ENCODE peak calls at places on chromosomes 1 and 21, in six cellular contexts. R is HCT116, J is IMR-90, U is lower leg skin, Z is transverse colon, D is K562. K is an unnamed sample.

GRCh38 chr1:58815069-58815679 is 31.3 kb upstream of the JUN start:
- DNase-seq in Z (peak; percentile 91), J (peak; percentile 97), U (peak; percentile 69), D (peak; percentile 87), R (peak; percentile 52), K (peak; percentile 81)

GRCh38 chr1:182602945-182603645 is 1.1 kb downstream of the RGS16 start:
- DNase-seq in R (no peak), U (no peak), Z (no peak), J (no peak), D (no peak), K (no peak)

GRCh38 chr1:147756336-147756735 is 4.1 kb downstream of the GJA5 start:
- DNase-seq in Z (no peak), U (no peak), R (no peak), J (no peak), D (no peak), K (no peak)

GRCh38 chr1:162889989-162890388 is 29.0 kb upstream of the CCDC190 start:
- DNase-seq in U (no peak), Z (no peak), R (no peak), D (no peak), J (no peak), K (no peak)

GRCh38 chr1:151908228-151908691 is 1.1 kb downstream of the THEM4 start:
- DNase-seq in Z (no peak), U (no peak), J (peak; percentile 24), R (peak; percentile 43), D (no peak), K (no peak)

GRCh38 chr1:60589046-60589748 is 493.2 kb upstream of the NFIA start:
- DNase-seq in U (no peak), Z (no peak), R (no peak), D (no peak), J (no peak), K (no peak)

GRCh38 chr1:193237381-193237978 is 51.1 kb upstream of the B3GALT2 start:
- DNase-seq in U (no peak), Z (no peak), J (no peak), R (no peak), D (no peak), K (no peak)

GRCh38 chr1:35718492-35719336 is at the start of gene C1orf216:
- DNase-seq in J (peak; percentile 72), D (peak; percentile 94), Z (peak; percentile 53), R (peak; percentile 18), U (peak; percentile 34), K (peak; percentile 68)

GRCh38 chr1:145942891-145943290 is 14.9 kb downstream of the LIX1L start:
- DNase-seq in Z (no peak), U (no peak), R (no peak), J (no peak), D (no peak), K (no peak)

GRCh38 chr21:41425588-41425953 is 468 bp upstream of the MX1 start:
- DNase-seq in J (no peak), Z (no peak), U (no peak), D (no peak), R (no peak), K (no peak)

GRCh38 chr1:82486969-82487368 is 686.2 kb downstream of the ADGRL2 start:
- DNase-seq in R (no peak), D (no peak), U (no peak), J (no peak), Z (no peak), K (no peak)

GRCh38 chr1:184473176-184473966 is 86.5 kb downstream of the C1orf21 start:
- DNase-seq in R (no peak), J (no peak), U (no peak), Z (no peak), D (no peak), K (no peak)

GRCh38 chr1:218377143-218377660 is 32.1 kb downstream of the TGFB2 start:
- DNase-seq in D (peak; percentile 41), Z (no peak), R (peak; percentile 76), J (peak; percentile 99), U (no peak), K (no peak)

GRCh38 chr1:64223329-64224151 is 20.1 kb downstream of the UBE2U start:
- DNase-seq in J (peak; percentile 95), Z (no peak), D (no peak), U (no peak), R (no peak), K (no peak)

GRCh38 chr1:51313961-51314777 is 16.2 kb downstream of the TTC39A start:
- DNase-seq in R (no peak), Z (peak; percentile 35), J (peak; percentile 87), D (no peak), U (no peak), K (no peak)

GRCh38 chr1:116834605-116835004 is 75.1 kb upstream of the PTGFRN start:
- DNase-seq in U (no peak), D (no peak), Z (no peak), J (no peak), R (no peak), K (no peak)

GRCh38 chr1:164565356-164565755 is 6.4 kb downstream of the PBX1 start:
- DNase-seq in U (no peak), D (no peak), Z (no peak), J (no peak), R (no peak), K (no peak)

GRCh38 chr1:244180256-244180655 is 129.2 kb downstream of the ZBTB18 start:
- DNase-seq in D (no peak), J (peak; percentile 80), U (no peak), R (no peak), Z (no peak), K (no peak)

GRCh38 chr1:84724128-84724860 is 34.0 kb upstream of the SSX2IP start:
- DNase-seq in R (peak; percentile 51), Z (peak; percentile 14), J (no peak), D (peak; percentile 78), U (no peak), K (no peak)

GRCh38 chr1:164308101-164308500 is 250.9 kb upstream of the PBX1 start:
- DNase-seq in U (no peak), Z (no peak), J (no peak), D (no peak), R (no peak), K (no peak)

GRCh38 chr1:242542271-242542670 is 17.8 kb upstream of the PLD5 start:
- DNase-seq in R (no peak), Z (no peak), U (no peak), J (no peak), D (no peak), K (no peak)

GRCh38 chr1:230308039-230308438 is 118.1 kb downstream of the PGBD5 start:
- DNase-seq in U (peak; percentile 29), D (no peak), R (peak; percentile 50), Z (peak; percentile 90), J (peak; percentile 64), K (peak; percentile 86)

GRCh38 chr1:34786521-34787325 is 5.7 kb downstream of the GJB3 start:
- DNase-seq in U (peak; percentile 75), R (no peak), D (peak; percentile 75), Z (peak; percentile 86), J (peak; percentile 67), K (peak; percentile 53)

GRCh38 chr1:184199797-184200170 is 148.3 kb downstream of the TSEN15 start:
- DNase-seq in R (no peak), Z (no peak), U (no peak), D (no peak), J (no peak), K (no peak)

GRCh38 chr21:14086553-14086952 is 124.2 kb downstream of the LIPI start:
- DNase-seq in U (no peak), D (no peak), Z (no peak), J (no peak), R (no peak), K (no peak)

GRCh38 chr1:12665511-12665910 is 21.6 kb downstream of the AADACL4 start:
- DNase-seq in D (no peak), U (no peak), Z (no peak), J (no peak), R (no peak), K (no peak)

GRCh38 chr1:96596226-96596625 is 125.4 kb upstream of the PTBP2 start:
- DNase-seq in R (peak; percentile 55), Z (no peak), J (peak; percentile 3), U (no peak), D (peak; percentile 32), K (no peak)

DNA sequence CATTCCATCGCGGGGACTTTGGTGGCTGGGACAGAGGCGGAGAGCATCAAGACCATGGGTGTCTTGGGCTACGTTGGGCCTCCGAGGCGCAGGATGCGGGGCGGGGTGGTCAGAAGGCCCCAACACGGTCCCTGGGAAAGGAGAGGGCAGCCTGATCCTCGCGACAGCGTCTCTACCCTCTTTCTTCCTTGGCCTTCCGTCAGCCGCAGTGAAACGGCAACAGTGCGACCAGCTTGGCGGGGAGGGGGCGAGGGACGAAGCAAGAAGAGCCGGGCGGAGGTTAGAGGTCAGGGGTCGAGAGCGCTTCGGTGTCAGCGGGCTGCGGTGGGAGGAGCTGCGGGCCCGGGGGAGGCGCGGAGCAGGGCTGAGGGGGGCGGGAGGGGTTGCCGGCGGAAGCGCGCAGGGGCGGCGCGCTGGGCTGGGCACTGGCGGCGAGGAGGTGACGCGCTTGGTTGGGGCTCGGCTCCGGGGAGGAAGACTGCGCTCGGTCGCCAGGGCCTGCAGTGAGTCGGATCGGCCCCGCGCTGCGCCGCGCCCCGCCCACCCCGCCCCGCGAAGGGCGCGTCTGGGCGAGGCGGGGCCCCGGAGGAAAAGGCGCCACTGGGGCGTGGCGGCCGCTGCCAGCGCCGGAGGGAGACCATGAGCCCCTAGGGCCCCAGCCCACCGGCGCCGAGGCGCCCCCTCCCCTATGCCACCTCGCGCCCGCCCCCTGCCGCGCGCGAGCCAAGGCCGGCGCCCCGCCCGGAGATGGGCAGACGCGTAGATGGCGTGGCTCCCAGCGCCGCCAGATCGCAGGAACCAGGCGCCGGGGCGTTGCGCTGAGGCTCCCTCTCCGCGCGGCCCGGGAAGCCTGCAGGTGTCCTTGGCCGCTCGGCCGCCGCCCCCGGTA is at the start of gene KCNC4:
- DNase-seq in Z (peak; percentile 93), R (peak; percentile 56), J (peak; percentile 58), U (peak; percentile 85), D (peak; percentile 95), K (peak; percentile 82)
- TF ChIP-seq POLR2A in Z (peak; percentile 8), R (no peak), J (no peak), U (no peak), D (no peak), K (peak; percentile 35)

GRCh38 chr1:205294914-205295310 is 26.6 kb downstream of the NUAK2 start:
- DNase-seq in D (no peak), Z (no peak), R (no peak), U (no peak), J (peak; percentile 41), K (no peak)
- TF ChIP-seq POLR2A in D (no peak), Z (no peak), R (no peak), U (no peak), J (no peak), K (no peak)

GRCh38 chr1:1232801-1233566 is 947 bp downstream of the B3GALT6 start:
- DNase-seq in Z (no peak), U (no peak), D (peak; percentile 53), R (no peak), J (no peak), K (peak; percentile 60)
- TF ChIP-seq POLR2A in Z (no peak), U (no peak), D (no peak), R (no peak), J (no peak), K (no peak)

GRCh38 chr1:167221126-167221803 is 579 bp downstream of the POU2F1 start:
- DNase-seq in J (no peak), Z (no peak), U (peak; percentile 16), R (no peak), D (peak; percentile 55), K (peak; percentile 62)

GRCh38 chr1:167223144-167224103 is 2.7 kb downstream of the POU2F1 start:
- DNase-seq in J (peak; percentile 21), U (no peak), R (no peak), D (no peak), Z (no peak), K (no peak)

GRCh38 chr1:167219646-167220536 is 795 bp upstream of the POU2F1 start:
- DNase-seq in Z (peak; percentile 93), D (peak; percentile 71), R (peak; percentile 80), U (peak; percentile 77), J (peak; percentile 25), K (peak; percentile 85)

GRCh38 chr1:167220537-167221125 is at the start of gene POU2F1:
- DNase-seq in J (peak; percentile 97), R (peak; percentile 96), D (peak; percentile 97), U (peak; percentile 98), Z (peak; percentile 99), K (peak; percentile 99)

GRCh38 chr1:167221804-167222610 is 1.3 kb downstream of the POU2F1 start:
- DNase-seq in D (peak; percentile 59), U (peak; percentile 81), Z (peak; percentile 80), J (peak; percentile 77), R (peak; percentile 54), K (peak; percentile 60)
- TF ChIP-seq POLR2A in D (peak; percentile 80), U (no peak), Z (peak; percentile 95), J (no peak), R (peak; percentile 29), K (peak; percentile 53)

K was measured in ovary.